ENCODE peak calls at places on chromosomes 3 and 15, in four cellular contexts. One of them, this sample, is unnamed.

GRCh38 chr15:72086010-72086697 is 31.8 kb downstream of the MYO9A start:
- DNase-seq in astrocyte: no peak
- DNase-seq in HCT116: no peak
- DNase-seq in SK-N-SH: no peak
- DNase-seq in this sample: no peak

GRCh38 chr15:40238927-40239591 is at the start of gene PAK6:
- DNase-seq in SK-N-SH: peak; percentile 92
- DNase-seq in astrocyte: peak; percentile 30
- DNase-seq in HCT116: peak; percentile 51
- DNase-seq in this sample: peak; percentile 81

GRCh38 chr3:10941972-10942371 is 50.6 kb upstream of the SLC6A1 start:
- DNase-seq in astrocyte: no peak
- DNase-seq in SK-N-SH: no peak
- DNase-seq in HCT116: no peak
- DNase-seq in this sample: peak; percentile 35

GRCh38 chr3:8932507-8932906 is 30.8 kb downstream of the RAD18 start:
- DNase-seq in HCT116: no peak
- DNase-seq in SK-N-SH: no peak
- DNase-seq in astrocyte: no peak
- DNase-seq in this sample: no peak

GRCh38 chr3:149941186-149941585 is 29.5 kb downstream of the PFN2 start:
- DNase-seq in SK-N-SH: no peak
- DNase-seq in astrocyte: no peak
- DNase-seq in HCT116: no peak
- DNase-seq in this sample: no peak

GRCh38 chr3:15330031-15330596 is 2.3 kb downstream of the SH3BP5 start:
- DNase-seq in SK-N-SH: no peak
- DNase-seq in astrocyte: peak; percentile 80
- DNase-seq in HCT116: no peak
- DNase-seq in this sample: peak; percentile 21

GRCh38 chr3:176693416-176693815 is 503.9 kb downstream of the TBL1XR1 start:
- DNase-seq in astrocyte: no peak
- DNase-seq in HCT116: no peak
- DNase-seq in SK-N-SH: no peak
- DNase-seq in this sample: no peak

GRCh38 chr3:105327662-105328337 is 38.9 kb upstream of the ALCAM start:
- DNase-seq in astrocyte: no peak
- DNase-seq in SK-N-SH: no peak
- DNase-seq in HCT116: no peak
- DNase-seq in this sample: no peak

GRCh38 chr3:100127792-100128191 is 13.5 kb upstream of the FILIP1L start:
- DNase-seq in astrocyte: no peak
- DNase-seq in HCT116: no peak
- DNase-seq in SK-N-SH: no peak
- DNase-seq in this sample: no peak

DNA sequence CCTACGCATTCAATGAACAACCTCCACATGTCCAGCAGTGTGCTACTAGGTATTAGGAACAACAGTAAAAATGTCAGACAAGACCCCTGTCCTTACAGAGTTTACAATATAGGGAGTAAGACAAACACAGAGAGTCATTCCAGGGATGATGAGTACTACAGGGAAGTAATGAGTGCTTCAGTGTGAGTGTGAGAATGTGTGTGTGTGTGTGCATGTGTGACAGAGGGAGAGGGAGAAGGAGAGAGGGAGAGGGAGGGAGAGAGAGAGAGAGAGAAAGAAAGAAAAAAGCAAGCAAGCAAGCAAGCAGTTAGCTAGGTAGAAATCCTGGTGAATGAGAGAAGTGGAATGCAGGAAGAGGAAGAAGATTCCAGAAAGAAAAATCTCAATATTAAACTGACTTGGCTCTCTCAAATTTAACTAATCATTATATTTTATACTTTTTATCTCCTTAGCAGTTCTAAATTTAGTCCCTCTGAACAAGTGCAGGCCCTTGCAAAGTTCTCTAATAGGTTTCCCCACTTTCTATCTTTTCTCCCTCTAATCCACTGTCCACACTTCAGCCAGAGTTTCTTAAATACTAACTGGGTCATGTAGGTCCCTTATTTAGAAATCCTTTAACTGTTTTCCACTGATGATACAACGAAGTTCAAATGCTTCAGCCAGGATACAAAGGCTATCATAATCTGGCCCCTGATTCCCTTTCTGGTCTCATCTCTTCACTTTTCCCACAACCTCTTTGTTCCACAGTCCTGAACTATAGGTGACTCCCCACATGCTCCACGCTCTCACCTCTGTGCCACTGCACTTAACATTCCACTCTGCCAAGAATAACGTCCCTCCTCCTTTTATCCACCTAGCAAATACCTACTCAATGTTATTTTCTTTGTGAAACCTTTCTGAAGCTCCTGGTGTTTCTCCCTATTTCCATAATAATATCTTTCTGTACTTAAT is 10.3 kb downstream of the DCBLD2 start:
- DNase-seq in SK-N-SH: no peak
- DNase-seq in HCT116: no peak
- DNase-seq in astrocyte: peak; percentile 62
- DNase-seq in this sample: no peak
- H3K4me2 ChIP-seq in SK-N-SH: peak overlapping the region; percentile 81
- H3K4me2 ChIP-seq in HCT116: peak overlapping the region; percentile 83
- H3K4me2 ChIP-seq in astrocyte: peak overlapping the region; percentile 87
- H3K4me2 ChIP-seq in this sample: no peak overlapping the region

GRCh38 chr3:171696805-171697204 is 113.5 kb downstream of the PLD1 start:
- DNase-seq in astrocyte: no peak
- DNase-seq in SK-N-SH: no peak
- DNase-seq in HCT116: no peak
- DNase-seq in this sample: no peak
- H3K4me1 ChIP-seq in astrocyte: no peaks in the 10 kb centered on the region
- H3K4me1 ChIP-seq in SK-N-SH: no peaks in the 10 kb centered on the region
- H3K4me1 ChIP-seq in HCT116: no peaks in the 10 kb centered on the region
- H3K4me1 ChIP-seq in this sample: no peaks in the 10 kb centered on the region

GRCh38 chr15:68062214-68062613 is 8.1 kb downstream of the PIAS1 start:
- DNase-seq in SK-N-SH: no peak
- DNase-seq in HCT116: no peak
- DNase-seq in astrocyte: no peak
- DNase-seq in this sample: no peak
- H3K4me2 ChIP-seq in SK-N-SH: no peak overlapping the region
- H3K4me2 ChIP-seq in HCT116: no peak overlapping the region
- H3K4me2 ChIP-seq in astrocyte: no peak overlapping the region
- H3K4me2 ChIP-seq in this sample: peak overlapping the region; percentile 56

DNA sequence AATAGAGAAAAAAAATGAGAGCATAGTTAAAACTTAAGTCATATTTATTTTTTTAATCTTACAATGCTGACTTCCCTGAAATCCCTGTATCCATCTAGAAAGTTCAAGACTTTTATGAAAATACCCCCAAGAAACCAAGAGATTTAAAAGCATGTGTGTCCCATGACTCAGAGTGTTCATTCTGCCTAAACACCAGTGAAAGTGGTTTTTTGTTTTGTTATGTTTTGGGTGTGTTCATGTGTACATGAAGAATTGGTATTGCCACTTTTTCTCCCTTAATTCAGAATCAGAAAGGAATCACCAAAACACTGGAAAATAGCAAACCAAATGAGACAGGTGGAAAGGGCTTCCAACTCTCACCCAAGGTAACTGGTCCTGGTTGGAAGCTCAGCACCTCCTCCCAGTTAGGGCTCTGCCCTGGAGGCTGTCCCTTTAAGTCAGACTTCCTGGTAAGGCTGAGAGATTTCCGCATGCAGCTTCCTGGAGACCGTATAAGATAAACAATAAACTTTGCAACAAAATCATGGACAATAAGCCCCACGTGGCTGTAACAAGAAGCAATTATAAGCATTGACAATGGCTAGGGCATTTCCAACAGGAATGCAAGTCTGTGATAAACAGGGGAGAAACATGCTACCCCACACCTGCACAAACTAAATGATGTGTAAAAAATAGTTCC is 121.9 kb upstream of the ARHGEF3 start:
- DNase-seq in astrocyte: no peak
- DNase-seq in SK-N-SH: no peak
- DNase-seq in HCT116: peak; percentile 18
- DNase-seq in this sample: no peak
- H3K4me1 ChIP-seq in astrocyte: peaks cover 31% of the 10 kb centered on the region
- H3K4me1 ChIP-seq in SK-N-SH: peaks cover 15% of the 10 kb centered on the region
- H3K4me1 ChIP-seq in HCT116: peaks cover 8% of the 10 kb centered on the region
- H3K4me1 ChIP-seq in this sample: peaks cover 14% of the 10 kb centered on the region

DNA sequence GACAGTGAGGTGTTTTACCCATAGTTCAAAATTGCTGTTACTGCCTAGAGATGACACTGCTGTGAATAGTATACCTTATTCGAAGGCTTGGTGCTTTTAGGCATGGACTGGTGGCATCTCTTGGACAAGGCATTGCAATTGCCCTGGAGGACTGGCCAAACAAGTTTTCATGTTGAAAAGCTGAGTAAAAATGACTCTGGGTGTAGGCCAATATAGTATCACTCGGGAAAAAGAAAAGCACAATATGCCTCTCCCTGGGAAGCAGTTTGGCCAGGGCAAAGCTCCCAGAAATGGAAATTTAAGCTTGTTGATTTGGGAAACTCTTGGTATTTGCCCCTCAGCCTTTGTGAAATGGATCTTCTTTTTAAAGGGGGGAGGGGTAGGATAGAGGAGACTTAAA is 54.8 kb downstream of the ZNF609 start:
- DNase-seq in astrocyte: no peak
- DNase-seq in HCT116: no peak
- DNase-seq in SK-N-SH: no peak
- DNase-seq in this sample: no peak
- H3K4me2 ChIP-seq in astrocyte: no peak overlapping the region
- H3K4me2 ChIP-seq in HCT116: no peak overlapping the region
- H3K4me2 ChIP-seq in SK-N-SH: no peak overlapping the region
- H3K4me2 ChIP-seq in this sample: no peak overlapping the region

GRCh38 chr3:134350266-134350665 is 24.0 kb downstream of the AMOTL2 start:
- DNase-seq in SK-N-SH: no peak
- DNase-seq in astrocyte: no peak
- DNase-seq in HCT116: no peak
- DNase-seq in this sample: no peak
- H3K4me1 ChIP-seq in SK-N-SH: no peaks in the 10 kb centered on the region
- H3K4me1 ChIP-seq in astrocyte: peaks cover 8% of the 10 kb centered on the region
- H3K4me1 ChIP-seq in HCT116: peaks cover 31% of the 10 kb centered on the region
- H3K4me1 ChIP-seq in this sample: peaks cover 6% of the 10 kb centered on the region

GRCh38 chr3:74122281-74122680 is 492.2 kb downstream of the CNTN3 start:
- DNase-seq in astrocyte: no peak
- DNase-seq in SK-N-SH: no peak
- DNase-seq in HCT116: no peak
- DNase-seq in this sample: no peak

GRCh38 chr3:74129611-74130010 is 484.8 kb downstream of the CNTN3 start:
- DNase-seq in astrocyte: no peak
- DNase-seq in HCT116: no peak
- DNase-seq in SK-N-SH: no peak
- DNase-seq in this sample: no peak

GRCh38 chr3:74124716-74125115 is 489.7 kb downstream of the CNTN3 start:
- DNase-seq in astrocyte: no peak
- DNase-seq in SK-N-SH: no peak
- DNase-seq in HCT116: no peak
- DNase-seq in this sample: no peak

GRCh38 chr3:74129056-74129455 is 485.4 kb downstream of the CNTN3 start:
- DNase-seq in SK-N-SH: no peak
- DNase-seq in astrocyte: no peak
- DNase-seq in HCT116: no peak
- DNase-seq in this sample: no peak

GRCh38 chr3:74127261-74127660 is 487.2 kb downstream of the CNTN3 start:
- DNase-seq in HCT116: no peak
- DNase-seq in SK-N-SH: no peak
- DNase-seq in astrocyte: no peak
- DNase-seq in this sample: no peak
- H3K4me2 ChIP-seq in HCT116: no peak overlapping the region
- H3K4me2 ChIP-seq in SK-N-SH: no peak overlapping the region
- H3K4me2 ChIP-seq in astrocyte: no peak overlapping the region
- H3K4me2 ChIP-seq in this sample: no peak overlapping the region